ENCODE peak calls at places on chromosome 16, in four cellular contexts. T is foreskin fibroblast; F is effector CD4-positive, alpha-beta T cell; V is omental fat pad. R is an unnamed sample.

GRCh38 chr16:15643453-15644305 is 725 bp upstream of the MARF1 start:
- DNase-seq in T (peak; percentile 16), F (no peak), V (no peak), R (no peak)

GRCh38 chr16:87966685-87967185 is 15.5 kb downstream of the BANP start:
- DNase-seq in T (no peak), F (no peak), V (no peak), R (peak; percentile 69)

GRCh38 chr16:57284206-57284951 is at the start of gene PLLP:
- DNase-seq in T (peak; percentile 9), F (peak; percentile 10), V (no peak), R (no peak)

GRCh38 chr16:65837431-65837986 is 529.0 kb upstream of the CDH5 start:
- DNase-seq in T (no peak), F (no peak), V (no peak), R (no peak)

GRCh38 chr16:46947900-46948547 is 25.4 kb downstream of the DNAJA2 start:
- DNase-seq in T (peak; percentile 32), F (peak; percentile 11), V (no peak), R (no peak)

GRCh38 chr16:87534751-87535150 is 41.9 kb upstream of the ZCCHC14 start:
- DNase-seq in T (no peak), F (no peak), V (no peak), R (no peak)

GRCh38 chr16:57235128-57236092 is 9.6 kb upstream of the ARL2BP start:
- DNase-seq in T (peak; percentile 43), F (no peak), V (no peak), R (no peak)

GRCh38 chr16:3115561-3115960 is 3.2 kb downstream of the ZNF205 start:
- DNase-seq in T (no peak), F (no peak), V (no peak), R (no peak)

GRCh38 chr16:88069397-88070168 is 118.3 kb downstream of the BANP start:
- DNase-seq in T (no peak), F (no peak), V (no peak), R (no peak)

GRCh38 chr16:8905168-8905762 is 23.1 kb downstream of the LITAFD start:
- DNase-seq in T (no peak), F (no peak), V (no peak), R (no peak)

GRCh38 chr16:1639282-1639681 is 27.1 kb downstream of the CRAMP1 start:
- DNase-seq in T (no peak), F (no peak), V (no peak), R (no peak)

GRCh38 chr16:79369796-79370195 is 230.7 kb downstream of the MAF start:
- DNase-seq in T (no peak), F (no peak), V (no peak), R (no peak)

GRCh38 chr16:85309656-85310587 is 197.7 kb upstream of the CIBAR2 start:
- DNase-seq in T (no peak), F (no peak), V (no peak), R (no peak)

GRCh38 chr16:17452931-17453330 is 17.8 kb downstream of the XYLT1 start:
- DNase-seq in T (no peak), F (no peak), V (no peak), R (no peak)